ENCODE peak calls at places on chromosome X, in seven cellular contexts. Y is right lobe of liver, T is esophagus squamous epithelium, D is upper lobe of left lung, U is tibial nerve, N is HCT116, L is IMR-90. F is an unnamed sample.

GRCh38 chrX:66676990-66677389 is 38.1 kb upstream of the EDA2R start:
- DNase-seq in Y (no peak), L (peak), T (no peak), U (no peak), D (no peak), N (no peak), F (no peak)

GRCh38 chrX:39957816-39958561 is 139.8 kb downstream of the BCOR start:
- DNase-seq in L (peak), D (no peak), Y (no peak), T (no peak), N (no peak), U (no peak), F (no peak)

GRCh38 chrX:68685722-68686683 is 38.5 kb downstream of the STARD8 start:
- DNase-seq in D (peak), N (no peak), T (peak), Y (peak), U (no peak), L (peak), F (no peak)

GRCh38 chrX:20265726-20266681 is 705 bp downstream of the RPS6KA3 start:
- DNase-seq in T (peak), U (no peak), D (peak), L (peak), N (no peak), Y (peak), F (no peak)

GRCh38 chrX:112704226-112704625 is 24.5 kb upstream of the LHFPL1 start:
- DNase-seq in L (no peak), Y (no peak), T (no peak), N (no peak), D (no peak), U (no peak), F (no peak)

GRCh38 chrX:72080800-72081199 is 50.9 kb downstream of the RTL5 start:
- DNase-seq in Y (no peak), N (no peak), T (no peak), U (no peak), L (no peak), D (no peak), F (no peak)

GRCh38 chrX:18210470-18210869 is 10.2 kb downstream of the BEND2 start:
- DNase-seq in Y (no peak), T (no peak), U (no peak), D (no peak), L (peak), N (no peak), F (no peak)

GRCh38 chrX:63585936-63586335 is 199.1 kb downstream of the ARHGEF9 start:
- DNase-seq in L (no peak), Y (no peak), D (no peak), T (no peak), N (no peak), U (no peak), F (no peak)

GRCh38 chrX:133593531-133593930 is 178.2 kb upstream of the GPC4 start:
- DNase-seq in Y (no peak), T (no peak), N (no peak), U (no peak), L (no peak), D (no peak), F (no peak)

GRCh38 chrX:9701790-9702189 is 63.9 kb downstream of the GPR143 start:
- DNase-seq in N (no peak), T (no peak), Y (no peak), D (no peak), U (no peak), L (no peak), F (no peak)

GRCh38 chrX:133966199-133966598 is 19.2 kb downstream of the GPC3 start:
- DNase-seq in T (no peak), Y (no peak), U (no peak), N (no peak), D (no peak), L (no peak), F (no peak)

GRCh38 chrX:3232262-3232950 is 114.0 kb downstream of the MXRA5 start:
- DNase-seq in T (no peak), Y (no peak), U (no peak), D (no peak), N (no peak), L (peak), F (no peak)

GRCh38 chrX:116827063-116827462 is 364.3 kb upstream of the CT83 start:
- DNase-seq in N (no peak), U (no peak), D (no peak), Y (no peak), T (no peak), L (no peak), F (no peak)

GRCh38 chrX:24646745-24647182 is 383 bp downstream of the PCYT1B start:
- DNase-seq in D (no peak), L (no peak), T (no peak), Y (no peak), N (no peak), U (no peak), F (no peak)

GRCh38 chrX:95703696-95704095 is 980.9 kb upstream of the DIAPH2 start:
- DNase-seq in Y (no peak), N (no peak), T (no peak), D (no peak), U (no peak), L (no peak), F (no peak)

GRCh38 chrX:111837226-111837625 is 38.8 kb upstream of the TRPC5OS start:
- DNase-seq in U (no peak), D (no peak), N (no peak), L (no peak), Y (no peak), T (no peak), F (no peak)

GRCh38 chrX:55787063-55787462 is 69.5 kb downstream of the RRAGB start:
- DNase-seq in N (no peak), D (no peak), L (no peak), T (no peak), U (no peak), Y (no peak), F (no peak)

GRCh38 chrX:17559728-17560379 is 177.4 kb upstream of the SCML1 start:
- DNase-seq in T (no peak), N (peak), U (no peak), Y (no peak), D (no peak), L (peak), F (peak)

GRCh38 chrX:11287505-11287904 is 5.7 kb upstream of the AMELX start:
- DNase-seq in D (no peak), L (peak), N (no peak), U (no peak), T (no peak), Y (no peak), F (no peak)

GRCh38 chrX:152912121-152912520 is 14.3 kb downstream of the ZNF185 start:
- DNase-seq in T (no peak), D (no peak), U (no peak), N (no peak), L (no peak), Y (no peak), F (no peak)

GRCh38 chrX:6505960-6506359 is 29.0 kb downstream of the VCX3A start:
- DNase-seq in L (no peak), N (no peak), D (no peak), T (no peak), Y (no peak), U (no peak), F (no peak)

GRCh38 chrX:7242613-7243012 is 94.7 kb upstream of the PUDP start:
- DNase-seq in T (no peak), U (no peak), L (no peak), N (no peak), D (no peak), Y (no peak), F (no peak)

GRCh38 chrX:24396236-24396929 is 35.9 kb downstream of the SUPT20HL1 start:
- DNase-seq in T (no peak), L (peak), D (no peak), U (no peak), Y (no peak), N (no peak), F (no peak)

GRCh38 chrX:47707031-47707780 is 48.2 kb upstream of the UXT start:
- DNase-seq in D (no peak), N (no peak), U (no peak), Y (no peak), L (no peak), T (no peak), F (no peak)

GRCh38 chrX:47704736-47705135 is 45.8 kb upstream of the UXT start:
- DNase-seq in T (no peak), Y (no peak), D (no peak), U (no peak), N (no peak), L (no peak), F (no peak)

DNA sequence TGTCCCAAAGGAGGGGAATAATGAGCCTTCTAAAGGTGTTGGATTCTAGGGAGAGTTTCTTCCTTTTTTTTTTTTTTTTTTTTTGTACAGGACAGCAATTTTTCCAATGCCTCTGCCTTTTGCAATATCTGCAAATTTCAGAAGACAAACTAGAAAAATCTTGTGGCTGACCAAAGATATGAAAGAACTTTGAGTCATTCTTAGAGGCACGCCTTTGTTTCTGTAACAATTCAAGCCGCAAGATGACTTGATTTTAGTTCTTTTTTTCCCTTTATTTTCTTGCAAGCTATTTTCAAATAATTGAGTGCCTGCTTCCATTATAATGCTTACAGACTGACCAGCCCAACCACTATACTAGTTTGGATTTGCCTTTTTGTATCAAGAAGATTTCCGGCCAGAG is 47.6 kb upstream of the UXT start:
- DNase-seq in T (no peak), L (peak), D (no peak), Y (no peak), N (no peak), U (no peak), F (no peak)
- TF ChIP-seq POLR2A in T (no peak), L (no peak), D (no peak), Y (no peak), N (no peak), U (no peak), F (no peak)

DNA sequence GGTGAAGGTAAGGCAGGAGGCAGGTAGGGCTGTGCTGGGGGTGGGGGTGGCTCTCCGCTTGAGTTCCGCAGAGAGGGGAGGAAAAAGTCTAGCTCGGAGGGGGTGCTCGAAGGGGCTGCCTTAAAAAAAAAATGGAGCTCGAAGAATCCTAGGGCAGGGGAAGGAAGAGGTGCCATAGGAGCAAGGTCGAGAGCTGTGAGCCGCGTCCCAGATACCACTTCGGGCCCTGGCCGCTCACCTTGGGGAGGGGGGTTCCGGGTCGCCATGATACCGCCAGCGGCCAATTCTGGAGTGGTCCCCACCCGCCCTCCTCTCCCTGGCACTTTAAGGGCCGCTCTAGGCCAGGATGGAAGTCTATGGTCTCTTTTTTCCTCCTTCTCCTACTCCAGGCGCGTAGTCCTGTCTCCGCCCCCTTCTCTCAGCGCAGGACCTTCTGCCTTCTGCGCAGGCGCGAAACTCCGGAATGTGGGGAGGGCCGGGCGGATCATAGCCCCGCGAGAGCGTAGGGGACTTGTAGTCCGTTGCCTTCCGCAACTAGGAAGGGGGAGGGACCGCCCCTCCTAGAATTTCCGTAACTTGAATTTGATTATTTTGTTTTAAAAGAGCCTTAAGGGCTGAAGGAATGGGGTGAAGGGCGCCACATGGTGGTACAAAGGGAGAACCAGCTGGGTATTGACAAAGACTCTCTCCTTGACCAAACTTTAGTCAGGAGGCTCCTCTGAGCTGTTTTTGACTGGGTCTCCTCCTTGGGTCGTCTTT is at the start of gene FUNDC1:
- DNase-seq in D (peak), T (peak), N (peak), Y (peak), U (peak), L (peak), F (peak)
- TF ChIP-seq POLR2A in D (peak), T (no peak), N (no peak), Y (peak), U (peak), L (peak), F (peak)

DNA sequence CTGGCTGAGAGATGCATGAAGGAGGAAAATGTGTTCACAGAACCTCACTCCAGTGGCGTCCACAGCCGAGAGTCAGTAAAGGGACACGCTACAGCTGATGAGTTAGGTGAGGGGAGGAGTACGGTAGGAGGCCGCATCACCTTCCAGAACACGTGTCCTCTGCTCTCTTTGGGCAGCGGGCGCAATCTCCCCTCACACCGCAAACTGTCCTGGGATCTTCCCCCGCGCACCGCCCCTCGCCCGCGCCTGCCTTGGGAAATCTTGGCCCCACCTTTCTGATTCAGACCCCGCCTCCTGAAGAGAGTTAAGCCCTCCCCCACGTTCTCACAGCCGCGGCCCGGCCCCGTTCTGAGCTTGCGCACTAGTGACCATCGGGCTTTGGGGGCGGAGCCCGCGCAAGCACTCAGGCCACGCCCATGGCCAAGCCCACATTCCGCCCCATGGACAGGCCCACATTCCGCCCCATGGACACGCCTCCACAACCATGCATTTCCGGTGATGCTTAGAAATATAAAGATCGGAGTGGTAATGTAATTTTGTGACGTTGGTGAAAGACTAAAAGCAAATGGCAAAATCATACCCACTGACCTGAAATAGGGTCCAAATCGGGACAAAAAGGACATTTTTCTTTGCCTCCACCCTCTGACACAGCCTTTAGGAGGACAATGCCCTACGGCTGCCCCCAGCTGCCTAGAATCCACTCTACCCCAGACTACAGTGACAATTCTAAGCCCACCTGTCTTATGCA is 13.3 kb downstream of the SMIM10 start:
- DNase-seq in D (peak), N (peak), T (peak), U (peak), L (peak), Y (peak), F (peak)
- TF ChIP-seq POLR2A in D (no peak), N (no peak), T (no peak), U (peak), L (no peak), Y (no peak), F (no peak)

GRCh38 chrX:119693032-119693995 is at the start of gene SEPTIN6:
- DNase-seq in L (peak), D (peak), Y (peak), N (peak), T (peak), U (peak), F (peak)
- TF ChIP-seq POLR2A in L (peak), D (peak), Y (peak), N (peak), T (peak), U (no peak), F (peak)

GRCh38 chrX:110394653-110395052 is 36.0 kb downstream of the RTL9 start:
- DNase-seq in L (peak), T (no peak), N (no peak), D (no peak), Y (no peak), U (no peak), F (peak)
- TF ChIP-seq POLR2A in L (no peak), T (no peak), N (no peak), D (no peak), Y (no peak), U (no peak), F (no peak)

GRCh38 chrX:53422915-53423268 is 219 bp downstream of the RIBC1 start:
- DNase-seq in D (no peak), L (no peak), N (no peak), Y (no peak), U (no peak), T (no peak), F (no peak)

GRCh38 chrX:53421772-53422090 is 723 bp downstream of the SMC1A start:
- DNase-seq in D (no peak), L (no peak), U (no peak), T (no peak), Y (no peak), N (no peak), F (no peak)

GRCh38 chrX:53421125-53421524 is 1.3 kb downstream of the SMC1A start:
- DNase-seq in D (no peak), Y (no peak), T (no peak), U (no peak), L (no peak), N (no peak), F (no peak)

GRCh38 chrX:53422091-53422914 is at the start of the genes RIBC1 and SMC1A:
- DNase-seq in T (peak), U (peak), N (peak), D (peak), Y (peak), L (peak), F (peak)
- TF ChIP-seq POLR2A in T (peak), U (peak), N (no peak), D (peak), Y (peak), L (peak), F (peak)

GRCh38 chrX:1591102-1591862 is at the start of gene AKAP17A:
- DNase-seq in D (peak), N (peak), L (peak), T (peak), Y (peak), U (peak), F (peak)
- TF ChIP-seq POLR2A in D (no peak), N (no peak), L (peak), T (peak), Y (peak), U (peak), F (peak)

GRCh38 chrX:1392376-1393130 is 640 bp upstream of the SLC25A6 start:
- DNase-seq in N (no peak), D (peak), L (peak), Y (peak), T (no peak), U (peak), F (no peak)
- TF ChIP-seq POLR2A in N (no peak), D (no peak), L (no peak), Y (no peak), T (no peak), U (peak), F (peak)

GRCh38 chrX:46325312-46325877 is 219.8 kb downstream of the ZNF674 start:
- DNase-seq in Y (no peak), L (peak), D (no peak), N (peak), U (no peak), T (no peak), F (peak)

GRCh38 chrX:46330513-46330912 is 214.7 kb downstream of the ZNF674 start:
- DNase-seq in L (no peak), Y (no peak), T (no peak), D (no peak), U (no peak), N (no peak), F (no peak)

GRCh38 chrX:46328133-46328532 is 217.1 kb downstream of the ZNF674 start:
- DNase-seq in N (no peak), U (no peak), Y (no peak), T (no peak), L (no peak), D (no peak), F (no peak)

GRCh38 chrX:46326161-46326560 is 219.1 kb downstream of the ZNF674 start:
- DNase-seq in D (no peak), Y (no peak), U (no peak), L (peak), N (no peak), T (no peak), F (no peak)

DNA sequence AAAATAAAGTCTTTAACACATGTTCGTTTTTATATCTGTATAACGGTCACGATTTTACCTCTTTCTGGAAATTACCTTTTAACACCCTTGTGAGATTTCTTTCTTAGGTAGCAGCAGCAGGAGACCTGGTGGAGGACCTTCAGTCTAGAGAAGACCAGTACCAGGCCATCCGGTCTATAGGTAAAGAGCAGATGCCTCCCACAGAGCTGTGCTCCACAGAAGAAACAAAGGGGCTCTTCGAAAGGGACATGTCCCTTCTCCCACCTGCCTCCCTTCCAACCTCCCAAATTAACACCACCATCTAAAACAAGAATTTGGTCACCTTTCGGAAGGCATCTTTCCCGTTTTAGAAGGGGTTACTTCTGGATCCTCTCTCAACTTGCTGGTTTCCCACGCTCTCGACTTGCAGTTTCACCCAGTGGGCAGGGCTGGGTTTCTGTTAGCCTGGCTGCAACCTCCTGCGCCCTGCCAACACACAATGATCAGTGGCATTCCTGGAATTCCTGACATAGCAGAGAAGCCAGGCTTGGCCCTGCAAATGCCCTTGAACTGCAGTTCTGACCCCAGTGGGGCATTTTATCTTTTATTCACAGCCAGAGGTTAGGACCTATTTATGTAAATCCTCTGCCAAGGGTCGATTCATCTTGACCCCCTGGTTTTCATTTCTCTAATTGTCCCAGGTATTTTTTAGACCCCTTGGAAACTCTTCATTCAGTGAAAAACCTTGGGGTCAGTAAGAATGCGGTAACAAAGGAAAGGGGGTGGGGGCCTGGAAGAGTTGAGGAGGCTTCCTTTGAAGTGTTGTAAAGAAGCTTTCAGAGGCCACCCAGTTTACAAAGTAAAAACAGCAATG is 217.8 kb downstream of the ZNF674 start:
- DNase-seq in T (no peak), L (no peak), Y (peak), D (no peak), N (peak), U (no peak), F (no peak)
- TF ChIP-seq POLR2A in T (no peak), L (no peak), Y (peak), D (no peak), N (no peak), U (no peak), F (no peak)